ENCODE peak calls at places on chromosomes 1 and 21, in five cellular contexts. Q, Z, P, J and N are unnamed samples.

GRCh38 chr1:170261669-170262068 is 115.9 kb downstream of the NTMT2 start:
- DNase-seq in Q (no peak), Z (no peak), P (peak; percentile 57), J (peak; percentile 53), N (peak; percentile 14)

GRCh38 chr1:175245324-175245723 is 52.7 kb upstream of the KIAA0040 start:
- DNase-seq in Q (no peak), Z (no peak), P (no peak), J (no peak), N (no peak)

GRCh38 chr21:33866851-33867250 is 48.8 kb downstream of the ATP5PO start:
- DNase-seq in Q (no peak), Z (no peak), P (peak; percentile 70), J (peak; percentile 46), N (peak; percentile 5)

GRCh38 chr1:117067528-117068370 is 7.6 kb downstream of the TTF2 start:
- DNase-seq in Q (peak; percentile 34), Z (peak; percentile 72), P (peak; percentile 80), J (peak; percentile 33), N (peak; percentile 45)

GRCh38 chr1:41462680-41463004 is 21.8 kb downstream of the EDN2 start:
- DNase-seq in Q (no peak), Z (no peak), P (no peak), J (no peak), N (no peak)

GRCh38 chr21:36706951-36707762 is 8.2 kb downstream of the SIM2 start:
- DNase-seq in Q (no peak), Z (peak; percentile 77), P (peak; percentile 29), J (no peak), N (no peak)

GRCh38 chr1:56063461-56063860 is 515.9 kb downstream of the PLPP3 start:
- DNase-seq in Q (no peak), Z (no peak), P (no peak), J (no peak), N (no peak)

GRCh38 chr1:212432163-212432705 is 486 bp upstream of the NENF start:
- DNase-seq in Q (no peak), Z (no peak), P (peak; percentile 48), J (peak; percentile 7), N (no peak)

GRCh38 chr21:33027401-33028185 is 1.9 kb downstream of the OLIG2 start:
- DNase-seq in Q (no peak), Z (peak; percentile 62), P (no peak), J (no peak), N (no peak)

GRCh38 chr21:35648512-35648911 is 411.8 kb downstream of the SETD4 start:
- DNase-seq in Q (no peak), Z (no peak), P (no peak), J (no peak), N (no peak)

DNA sequence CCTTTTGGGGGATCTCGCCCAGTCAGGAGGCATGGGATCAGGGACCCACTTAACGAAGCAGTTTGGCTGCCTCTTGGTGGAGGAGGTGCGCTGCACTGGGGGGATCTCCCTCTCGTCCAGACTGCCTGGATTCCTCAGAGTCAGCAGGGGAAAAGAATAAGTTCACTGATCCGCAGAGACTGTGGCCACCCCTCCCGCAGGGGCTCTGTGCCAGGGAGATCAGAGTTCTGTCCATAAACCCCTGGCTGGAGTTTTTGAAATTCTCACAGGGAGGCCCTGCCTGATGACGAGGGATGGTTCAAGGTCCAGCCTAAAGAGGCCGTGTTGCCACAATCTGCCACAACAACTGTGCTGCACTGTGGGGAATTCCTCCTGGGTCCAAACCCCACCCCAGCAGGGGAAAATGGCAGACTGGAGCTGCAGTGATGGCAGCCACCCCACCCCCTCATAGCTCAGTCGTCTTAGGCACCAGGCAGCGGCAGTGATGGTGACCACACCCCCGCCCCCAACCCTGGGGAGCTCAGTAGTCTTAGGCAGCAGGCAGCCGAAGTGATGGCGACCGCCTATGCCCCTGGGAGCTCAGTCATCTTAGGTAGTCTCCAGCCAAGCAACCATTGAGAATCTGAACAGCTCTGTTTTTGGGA is 273.8 kb upstream of the USP25 start:
- DNase-seq in Q (peak; percentile 91), Z (no peak), P (no peak), J (no peak), N (no peak)
- H3K4me2 ChIP-seq in Q (peak overlapping the region; percentile 81), Z (no peak overlapping the region), P (no peak overlapping the region), J (no peak overlapping the region), N (no peak overlapping the region)

DNA sequence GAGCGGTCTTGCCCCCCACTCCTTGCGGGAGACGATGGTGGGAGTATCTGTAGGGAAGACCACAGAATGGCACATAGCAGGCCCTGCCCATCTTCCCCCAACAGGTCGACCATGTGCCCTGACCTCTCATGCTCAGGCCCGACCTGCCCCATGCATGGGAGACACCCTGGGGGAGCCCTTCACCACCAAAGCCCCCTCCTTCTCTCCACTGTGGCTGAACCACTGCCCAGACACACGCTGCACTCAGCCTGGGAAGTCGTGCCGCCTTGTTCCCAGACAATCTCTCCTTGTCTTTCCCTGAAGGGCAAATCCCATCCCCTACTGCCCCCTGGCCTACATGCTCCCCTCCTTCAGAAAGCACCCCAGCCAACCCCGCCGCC is 5.5 kb downstream of the PGLYRP3 start:
- DNase-seq in Q (no peak), Z (no peak), P (no peak), J (no peak), N (no peak)
- H2AFZ ChIP-seq in Q (no peak overlapping the region), Z (no peak overlapping the region), P (no peak overlapping the region), J (no peak overlapping the region), N (no peak overlapping the region)

GRCh38 chr1:2948001-2948750 is 73.1 kb upstream of the ACTRT2 start:
- DNase-seq in Q (no peak), Z (no peak), P (no peak), J (no peak), N (no peak)
- TF ChIP-seq EZH2 in Q (no peak), Z (no peak), P (no peak), J (no peak), N (no peak)

GRCh38 chr1:26530898-26531598 is 1.5 kb downstream of the RPS6KA1 start:
- DNase-seq in Q (peak; percentile 87), Z (peak; percentile 81), P (peak; percentile 55), J (peak; percentile 58), N (peak; percentile 72)
- H3K4me2 ChIP-seq in Q (peak overlapping the region; percentile 93), Z (peak overlapping the region; percentile 98), P (no peak overlapping the region), J (peak overlapping the region; percentile 85), N (no peak overlapping the region)

DNA sequence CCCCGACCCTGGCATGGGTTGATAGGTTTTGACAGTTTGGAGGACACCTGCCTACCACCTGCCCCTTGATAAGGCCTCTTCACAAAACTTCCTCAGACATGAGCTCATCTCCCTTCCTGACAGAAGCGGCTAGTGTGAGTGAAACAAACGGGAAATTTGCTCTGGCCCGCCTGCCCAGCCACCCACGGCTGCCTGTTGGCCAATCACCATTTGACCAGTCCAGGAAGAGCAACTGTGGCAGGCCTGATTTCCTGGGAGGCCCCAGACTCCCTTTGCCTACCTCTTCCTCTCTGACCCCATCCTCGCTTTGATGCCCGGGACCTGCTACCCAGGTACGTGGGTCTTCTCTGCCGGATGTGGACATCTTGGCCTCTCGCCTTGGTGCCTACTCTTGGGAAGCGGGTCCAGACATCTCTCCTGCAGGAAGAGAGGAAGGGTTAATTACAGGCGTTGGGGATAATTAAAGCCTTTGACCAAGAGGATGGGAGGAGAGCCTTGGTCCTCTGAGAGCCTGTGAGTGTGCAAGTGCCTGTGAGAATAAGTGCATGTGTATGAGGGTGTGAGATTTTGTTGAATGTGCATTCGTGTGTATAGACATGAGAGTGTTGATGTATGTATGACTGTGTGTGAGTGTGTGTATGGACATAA is 1.1 kb upstream of the EPHA2 start:
- DNase-seq in Q (peak; percentile 55), Z (no peak), P (peak; percentile 63), J (peak; percentile 70), N (no peak)
- H2AFZ ChIP-seq in Q (no peak overlapping the region), Z (no peak overlapping the region), P (no peak overlapping the region), J (peak overlapping the region; percentile 29), N (no peak overlapping the region)

GRCh38 chr1:231969078-231969477 is 342.5 kb downstream of the DISC1 start:
- DNase-seq in Q (no peak), Z (no peak), P (no peak), J (no peak), N (no peak)

GRCh38 chr1:231971397-231972233 is 345.0 kb downstream of the DISC1 start:
- DNase-seq in Q (no peak), Z (no peak), P (peak; percentile 14), J (peak; percentile 89), N (peak; percentile 89)

GRCh38 chr1:231970684-231971083 is 344.1 kb downstream of the DISC1 start:
- DNase-seq in Q (no peak), Z (no peak), P (no peak), J (no peak), N (no peak)

DNA sequence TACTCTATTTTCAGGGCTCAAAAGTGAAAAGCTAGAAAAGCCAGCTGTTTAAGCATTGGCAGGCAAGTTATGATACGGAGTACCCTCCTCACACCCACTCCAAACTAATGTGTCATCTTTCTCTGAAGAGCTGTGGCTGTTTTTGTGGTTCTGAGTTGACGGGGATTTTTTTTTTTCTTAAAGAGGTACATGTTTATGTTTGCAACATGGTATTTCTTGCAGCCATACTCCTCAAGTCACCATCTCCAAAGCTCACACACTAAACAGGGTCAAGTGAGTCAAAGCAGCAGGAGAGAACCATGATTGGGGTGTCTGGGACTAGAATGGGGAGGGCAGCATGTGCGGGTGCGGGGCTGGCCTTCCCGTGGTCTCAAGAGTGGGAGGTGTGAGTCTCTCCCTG is 347.2 kb downstream of the DISC1 start:
- DNase-seq in Q (no peak), Z (no peak), P (no peak), J (peak; percentile 58), N (no peak)
- TF ChIP-seq EZH2 in Q (no peak), Z (no peak), P (no peak), J (no peak), N (no peak)

DNA sequence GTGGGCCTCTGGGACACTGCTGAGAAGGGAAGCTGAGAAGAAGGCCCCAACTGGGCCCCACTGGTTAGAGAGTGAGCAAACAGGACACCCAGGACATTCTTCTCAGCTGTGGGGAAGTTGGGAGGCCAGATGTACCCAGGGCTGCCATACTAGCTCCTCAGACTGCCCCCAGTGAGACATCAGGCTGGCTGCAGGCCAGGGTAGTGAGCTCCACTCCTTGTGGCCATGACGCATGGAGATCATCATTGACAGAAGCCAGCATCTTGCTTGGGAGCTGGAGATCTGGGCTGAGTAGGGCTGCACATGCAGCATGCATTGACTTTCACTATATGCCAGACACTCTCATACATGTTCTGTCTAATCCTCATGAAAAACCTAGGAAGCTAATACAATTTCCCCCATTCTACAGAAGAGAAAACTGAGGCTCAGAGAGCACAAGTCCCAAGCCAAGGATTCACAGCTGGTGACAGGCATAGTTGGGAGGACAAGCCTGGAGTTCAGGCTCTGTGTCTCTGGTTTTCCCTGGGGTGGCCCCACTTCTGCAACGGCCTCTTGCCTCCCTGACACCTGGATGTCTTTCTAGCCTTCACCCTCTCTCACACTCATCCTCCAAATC is 24.1 kb upstream of the MYCL start:
- DNase-seq in Q (no peak), Z (no peak), P (peak; percentile 85), J (no peak), N (no peak)
- H3K4me2 ChIP-seq in Q (no peak overlapping the region), Z (no peak overlapping the region), P (no peak overlapping the region), J (no peak overlapping the region), N (no peak overlapping the region)

DNA sequence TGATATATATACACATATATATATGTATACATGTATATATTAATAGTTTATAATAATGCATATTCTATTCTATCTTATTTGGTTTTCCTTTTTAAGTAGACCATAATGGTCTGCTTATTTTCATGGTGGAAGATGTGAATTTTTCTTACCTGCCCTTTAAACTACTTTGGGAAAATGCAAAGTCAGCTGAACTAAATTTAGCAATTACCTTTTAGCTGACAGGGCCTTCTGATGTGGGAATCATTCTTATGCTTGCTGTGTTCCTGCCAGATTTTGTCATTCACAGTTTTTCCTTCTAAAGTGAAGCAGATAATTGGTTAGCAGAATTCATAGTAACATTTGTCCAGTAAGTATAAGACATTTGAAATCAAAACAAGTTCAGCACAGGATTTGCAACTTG is 63.2 kb upstream of the SAMSN1 start:
- DNase-seq in Q (no peak), Z (no peak), P (no peak), J (no peak), N (no peak)
- H2AFZ ChIP-seq in Q (no peak overlapping the region), Z (no peak overlapping the region), P (no peak overlapping the region), J (no peak overlapping the region), N (no peak overlapping the region)

GRCh38 chr1:245404952-245405351 is 250.2 kb downstream of the KIF26B start:
- DNase-seq in Q (no peak), Z (no peak), P (no peak), J (no peak), N (no peak)
- TF ChIP-seq EZH2 in Q (no peak), Z (no peak), P (no peak), J (no peak), N (no peak)